ENCODE peak calls at places on chromosome 4, in nine cellular contexts. One of them, this sample, is unnamed.

GRCh38 chr4:147546341-147546740 is 65.4 kb downstream of the EDNRA start:
- DNase-seq in neural progenitor cell: no peak
- DNase-seq in OCI-LY7: no peak
- DNase-seq in hepatocyte: no peak
- DNase-seq in SK-N-SH: no peak
- DNase-seq in GM23248: peak; percentile 93
- DNase-seq in HCT116: no peak
- DNase-seq in MM.1S: no peak
- DNase-seq in GM23338: no peak
- DNase-seq in this sample: peak; percentile 83

GRCh38 chr4:173478136-173478860 is 51.7 kb downstream of the HAND2 start:
- DNase-seq in neural progenitor cell: no peak
- DNase-seq in OCI-LY7: no peak
- DNase-seq in hepatocyte: no peak
- DNase-seq in SK-N-SH: no peak
- DNase-seq in GM23248: peak; percentile 56
- DNase-seq in HCT116: no peak
- DNase-seq in MM.1S: no peak
- DNase-seq in GM23338: no peak
- DNase-seq in this sample: no peak

GRCh38 chr4:115834441-115834840 is 721.0 kb upstream of the NDST4 start:
- DNase-seq in neural progenitor cell: no peak
- DNase-seq in OCI-LY7: no peak
- DNase-seq in hepatocyte: no peak
- DNase-seq in SK-N-SH: no peak
- DNase-seq in GM23248: no peak
- DNase-seq in HCT116: no peak
- DNase-seq in MM.1S: no peak
- DNase-seq in GM23338: no peak
- DNase-seq in this sample: peak; percentile 72

GRCh38 chr4:107647591-107647990 is 72.4 kb downstream of the PAPSS1 start:
- DNase-seq in neural progenitor cell: no peak
- DNase-seq in OCI-LY7: no peak
- DNase-seq in hepatocyte: no peak
- DNase-seq in SK-N-SH: no peak
- DNase-seq in GM23248: no peak
- DNase-seq in HCT116: no peak
- DNase-seq in MM.1S: no peak
- DNase-seq in GM23338: no peak
- DNase-seq in this sample: no peak

GRCh38 chr4:53192017-53192416 is 173.8 kb downstream of the SCFD2 start:
- DNase-seq in neural progenitor cell: no peak
- DNase-seq in OCI-LY7: peak; percentile 13
- DNase-seq in hepatocyte: no peak
- DNase-seq in SK-N-SH: no peak
- DNase-seq in GM23248: no peak
- DNase-seq in HCT116: no peak
- DNase-seq in MM.1S: no peak
- DNase-seq in GM23338: no peak
- DNase-seq in this sample: no peak

GRCh38 chr4:120636120-120636630 is 286.4 kb downstream of the PRDM5 start:
- DNase-seq in neural progenitor cell: no peak
- DNase-seq in OCI-LY7: no peak
- DNase-seq in hepatocyte: no peak
- DNase-seq in SK-N-SH: no peak
- DNase-seq in GM23248: peak; percentile 6
- DNase-seq in HCT116: no peak
- DNase-seq in MM.1S: no peak
- DNase-seq in GM23338: no peak
- DNase-seq in this sample: no peak

GRCh38 chr4:127203561-127204260 is 429.0 kb upstream of the INTU start:
- DNase-seq in neural progenitor cell: no peak
- DNase-seq in OCI-LY7: no peak
- DNase-seq in hepatocyte: no peak
- DNase-seq in SK-N-SH: no peak
- DNase-seq in GM23248: peak; percentile 81
- DNase-seq in HCT116: no peak
- DNase-seq in MM.1S: no peak
- DNase-seq in GM23338: peak; percentile 20
- DNase-seq in this sample: peak; percentile 31

GRCh38 chr4:176778063-176778462 is 14.7 kb downstream of the VEGFC start:
- DNase-seq in neural progenitor cell: no peak
- DNase-seq in OCI-LY7: no peak
- DNase-seq in hepatocyte: no peak
- DNase-seq in SK-N-SH: no peak
- DNase-seq in GM23248: peak; percentile 92
- DNase-seq in HCT116: no peak
- DNase-seq in MM.1S: no peak
- DNase-seq in GM23338: no peak
- DNase-seq in this sample: peak; percentile 32

GRCh38 chr4:82268050-82268825 is 105.6 kb downstream of the HNRNPD start:
- DNase-seq in neural progenitor cell: peak; percentile 80
- DNase-seq in OCI-LY7: peak; percentile 66
- DNase-seq in hepatocyte: peak; percentile 81
- DNase-seq in SK-N-SH: peak; percentile 57
- DNase-seq in GM23248: peak; percentile 79
- DNase-seq in HCT116: peak; percentile 29
- DNase-seq in MM.1S: peak; percentile 54
- DNase-seq in GM23338: peak; percentile 87
- DNase-seq in this sample: peak; percentile 59

GRCh38 chr4:100372432-100372831 is 145.4 kb downstream of the EMCN start:
- DNase-seq in neural progenitor cell: peak; percentile 50
- DNase-seq in OCI-LY7: peak; percentile 3
- DNase-seq in hepatocyte: peak; percentile 11
- DNase-seq in SK-N-SH: peak; percentile 3
- DNase-seq in GM23248: peak; percentile 26
- DNase-seq in HCT116: no peak
- DNase-seq in MM.1S: no peak
- DNase-seq in GM23338: peak; percentile 67
- DNase-seq in this sample: peak; percentile 30

GRCh38 chr4:101158507-101158906 is 188.8 kb downstream of the PPP3CA start:
- DNase-seq in neural progenitor cell: no peak
- DNase-seq in OCI-LY7: no peak
- DNase-seq in hepatocyte: no peak
- DNase-seq in SK-N-SH: no peak
- DNase-seq in GM23248: no peak
- DNase-seq in HCT116: no peak
- DNase-seq in MM.1S: no peak
- DNase-seq in GM23338: no peak
- DNase-seq in this sample: no peak

GRCh38 chr4:120842046-120842445 is 80.5 kb downstream of the PRDM5 start:
- DNase-seq in neural progenitor cell: no peak
- DNase-seq in OCI-LY7: no peak
- DNase-seq in hepatocyte: no peak
- DNase-seq in SK-N-SH: peak; percentile 21
- DNase-seq in GM23248: peak; percentile 54
- DNase-seq in HCT116: no peak
- DNase-seq in MM.1S: no peak
- DNase-seq in GM23338: no peak
- DNase-seq in this sample: no peak

GRCh38 chr4:140156529-140157171 is 2.7 kb upstream of the MAML3 start:
- DNase-seq in neural progenitor cell: no peak
- DNase-seq in OCI-LY7: peak; percentile 75
- DNase-seq in hepatocyte: no peak
- DNase-seq in SK-N-SH: no peak
- DNase-seq in GM23248: no peak
- DNase-seq in HCT116: no peak
- DNase-seq in MM.1S: peak; percentile 80
- DNase-seq in GM23338: no peak
- DNase-seq in this sample: no peak

GRCh38 chr4:128232719-128233118 is 54.9 kb downstream of the PGRMC2 start:
- DNase-seq in neural progenitor cell: no peak
- DNase-seq in OCI-LY7: no peak
- DNase-seq in hepatocyte: no peak
- DNase-seq in SK-N-SH: no peak
- DNase-seq in GM23248: no peak
- DNase-seq in HCT116: no peak
- DNase-seq in MM.1S: no peak
- DNase-seq in GM23338: no peak
- DNase-seq in this sample: no peak

GRCh38 chr4:8897768-8898167 is 26.1 kb upstream of the HMX1 start:
- DNase-seq in neural progenitor cell: no peak
- DNase-seq in OCI-LY7: no peak
- DNase-seq in hepatocyte: no peak
- DNase-seq in SK-N-SH: no peak
- DNase-seq in GM23248: peak; percentile 28
- DNase-seq in HCT116: no peak
- DNase-seq in MM.1S: no peak
- DNase-seq in GM23338: no peak
- DNase-seq in this sample: no peak

GRCh38 chr4:83297548-83298260 is 13.1 kb upstream of the COQ2 start:
- DNase-seq in neural progenitor cell: no peak
- DNase-seq in OCI-LY7: no peak
- DNase-seq in hepatocyte: no peak
- DNase-seq in SK-N-SH: no peak
- DNase-seq in GM23248: no peak
- DNase-seq in HCT116: no peak
- DNase-seq in MM.1S: peak; percentile 89
- DNase-seq in GM23338: no peak
- DNase-seq in this sample: no peak

GRCh38 chr4:89164400-89164799 is 53.1 kb downstream of the TIGD2 start:
- DNase-seq in neural progenitor cell: no peak
- DNase-seq in OCI-LY7: no peak
- DNase-seq in hepatocyte: no peak
- DNase-seq in SK-N-SH: no peak
- DNase-seq in GM23248: no peak
- DNase-seq in HCT116: no peak
- DNase-seq in MM.1S: no peak
- DNase-seq in GM23338: no peak
- DNase-seq in this sample: peak; percentile 20

GRCh38 chr4:89162486-89162885 is 51.2 kb downstream of the TIGD2 start:
- DNase-seq in neural progenitor cell: no peak
- DNase-seq in OCI-LY7: no peak
- DNase-seq in hepatocyte: peak; percentile 10
- DNase-seq in SK-N-SH: no peak
- DNase-seq in GM23248: no peak
- DNase-seq in HCT116: no peak
- DNase-seq in MM.1S: no peak
- DNase-seq in GM23338: no peak
- DNase-seq in this sample: no peak

GRCh38 chr4:89162987-89163386 is 51.7 kb downstream of the TIGD2 start:
- DNase-seq in neural progenitor cell: no peak
- DNase-seq in OCI-LY7: no peak
- DNase-seq in hepatocyte: no peak
- DNase-seq in SK-N-SH: no peak
- DNase-seq in GM23248: no peak
- DNase-seq in HCT116: no peak
- DNase-seq in MM.1S: no peak
- DNase-seq in GM23338: no peak
- DNase-seq in this sample: no peak

GRCh38 chr4:89171176-89171575 is 59.8 kb downstream of the TIGD2 start:
- DNase-seq in neural progenitor cell: no peak
- DNase-seq in OCI-LY7: no peak
- DNase-seq in hepatocyte: no peak
- DNase-seq in SK-N-SH: no peak
- DNase-seq in GM23248: no peak
- DNase-seq in HCT116: no peak
- DNase-seq in MM.1S: no peak
- DNase-seq in GM23338: no peak
- DNase-seq in this sample: no peak

GRCh38 chr4:89166971-89167475 is 55.7 kb downstream of the TIGD2 start:
- DNase-seq in neural progenitor cell: no peak
- DNase-seq in OCI-LY7: no peak
- DNase-seq in hepatocyte: no peak
- DNase-seq in SK-N-SH: no peak
- DNase-seq in GM23248: no peak
- DNase-seq in HCT116: no peak
- DNase-seq in MM.1S: no peak
- DNase-seq in GM23338: no peak
- DNase-seq in this sample: no peak
- TF ChIP-seq EZH2phosphoT487 in neural progenitor cell: no peak
- TF ChIP-seq EZH2phosphoT487 in OCI-LY7: no peak
- TF ChIP-seq EZH2phosphoT487 in hepatocyte: no peak
- TF ChIP-seq EZH2phosphoT487 in SK-N-SH: no peak
- TF ChIP-seq EZH2phosphoT487 in GM23248: no peak
- TF ChIP-seq EZH2phosphoT487 in HCT116: no peak
- TF ChIP-seq EZH2phosphoT487 in MM.1S: no peak
- TF ChIP-seq EZH2phosphoT487 in GM23338: no peak
- TF ChIP-seq EZH2phosphoT487 in this sample: no peak

DNA sequence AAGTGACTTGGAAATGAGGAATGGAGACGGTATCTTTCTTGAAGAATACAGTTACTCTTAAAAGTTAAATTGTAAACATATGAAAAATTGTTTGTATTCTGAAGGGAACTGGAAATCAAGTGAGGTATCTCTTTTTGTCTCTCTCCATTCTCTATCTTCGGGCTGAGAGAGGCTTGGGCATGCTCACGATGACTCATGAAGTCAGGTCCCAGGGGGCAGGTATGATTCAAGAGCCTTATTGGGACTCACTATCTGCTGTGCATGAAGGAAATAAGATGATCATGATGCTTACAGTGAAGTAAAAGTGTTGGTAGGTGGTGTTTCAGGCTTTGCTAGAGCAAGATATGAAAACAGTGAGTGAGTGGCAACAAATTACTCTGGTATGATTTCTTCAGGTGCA is 200.4 kb upstream of the PITX2 start:
- DNase-seq in neural progenitor cell: no peak
- DNase-seq in OCI-LY7: no peak
- DNase-seq in hepatocyte: no peak
- DNase-seq in SK-N-SH: no peak
- DNase-seq in GM23248: peak; percentile 71
- DNase-seq in HCT116: no peak
- DNase-seq in MM.1S: no peak
- DNase-seq in GM23338: no peak
- DNase-seq in this sample: no peak
- TF ChIP-seq EZH2phosphoT487 in neural progenitor cell: no peak
- TF ChIP-seq EZH2phosphoT487 in OCI-LY7: no peak
- TF ChIP-seq EZH2phosphoT487 in hepatocyte: no peak
- TF ChIP-seq EZH2phosphoT487 in SK-N-SH: no peak
- TF ChIP-seq EZH2phosphoT487 in GM23248: no peak
- TF ChIP-seq EZH2phosphoT487 in HCT116: no peak
- TF ChIP-seq EZH2phosphoT487 in MM.1S: no peak
- TF ChIP-seq EZH2phosphoT487 in GM23338: no peak
- TF ChIP-seq EZH2phosphoT487 in this sample: no peak

GRCh38 chr4:48746608-48747374 is 33.3 kb downstream of the FRYL start:
- DNase-seq in neural progenitor cell: no peak
- DNase-seq in OCI-LY7: no peak
- DNase-seq in hepatocyte: no peak
- DNase-seq in SK-N-SH: no peak
- DNase-seq in GM23248: no peak
- DNase-seq in HCT116: no peak
- DNase-seq in MM.1S: no peak
- DNase-seq in GM23338: no peak
- DNase-seq in this sample: no peak
- TF ChIP-seq EZH2phosphoT487 in neural progenitor cell: no peak
- TF ChIP-seq EZH2phosphoT487 in OCI-LY7: no peak
- TF ChIP-seq EZH2phosphoT487 in hepatocyte: no peak
- TF ChIP-seq EZH2phosphoT487 in SK-N-SH: no peak
- TF ChIP-seq EZH2phosphoT487 in GM23248: no peak
- TF ChIP-seq EZH2phosphoT487 in HCT116: no peak
- TF ChIP-seq EZH2phosphoT487 in MM.1S: no peak
- TF ChIP-seq EZH2phosphoT487 in GM23338: no peak
- TF ChIP-seq EZH2phosphoT487 in this sample: no peak

DNA sequence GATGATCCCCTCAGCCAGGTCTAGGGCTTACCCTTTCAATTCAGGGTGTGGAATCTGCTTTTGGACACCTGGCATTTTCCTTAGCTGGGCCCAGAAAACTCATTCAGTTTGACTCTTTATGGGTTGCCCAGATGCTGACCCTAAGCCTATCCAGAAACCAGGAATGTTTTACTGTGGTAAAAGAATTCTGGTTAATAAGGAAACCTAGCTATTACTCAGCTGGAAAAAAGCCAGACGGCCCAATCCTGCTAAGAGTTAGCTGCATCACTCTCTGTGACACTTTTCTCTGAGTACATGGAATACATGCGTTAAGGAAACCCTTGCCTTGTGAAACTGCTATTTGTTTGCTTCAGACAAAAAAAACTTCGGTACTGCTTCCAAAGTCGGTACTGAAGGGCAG is 28.0 kb downstream of the ING2 start:
- DNase-seq in neural progenitor cell: no peak
- DNase-seq in OCI-LY7: no peak
- DNase-seq in hepatocyte: peak; percentile 21
- DNase-seq in SK-N-SH: no peak
- DNase-seq in GM23248: no peak
- DNase-seq in HCT116: no peak
- DNase-seq in MM.1S: no peak
- DNase-seq in GM23338: no peak
- DNase-seq in this sample: peak; percentile 80
- TF ChIP-seq EZH2phosphoT487 in neural progenitor cell: no peak
- TF ChIP-seq EZH2phosphoT487 in OCI-LY7: no peak
- TF ChIP-seq EZH2phosphoT487 in hepatocyte: no peak
- TF ChIP-seq EZH2phosphoT487 in SK-N-SH: no peak
- TF ChIP-seq EZH2phosphoT487 in GM23248: no peak
- TF ChIP-seq EZH2phosphoT487 in HCT116: no peak
- TF ChIP-seq EZH2phosphoT487 in MM.1S: no peak
- TF ChIP-seq EZH2phosphoT487 in GM23338: no peak
- TF ChIP-seq EZH2phosphoT487 in this sample: no peak